ENCODE peak calls at places on chromosome 22, in seven cellular contexts. One of them, this sample, is unnamed.

GRCh38 chr22:46047841-46048595 is 71.1 kb upstream of the WNT7B start:
- DNase-seq in HCT116: no peak
- DNase-seq in transverse colon: peak; percentile 16
- DNase-seq in GM23338: no peak
- DNase-seq in lung: no peak
- DNase-seq in MM.1S: no peak
- DNase-seq in H1: no peak
- DNase-seq in this sample: no peak

GRCh38 chr22:26805131-26805530 is 147.7 kb downstream of the MIAT start:
- DNase-seq in HCT116: no peak
- DNase-seq in transverse colon: no peak
- DNase-seq in GM23338: no peak
- DNase-seq in H1: no peak
- DNase-seq in MM.1S: no peak
- DNase-seq in lung: no peak
- DNase-seq in this sample: no peak

GRCh38 chr22:35150163-35151107 is 84.5 kb downstream of the ISX start:
- DNase-seq in GM23338: peak; percentile 82
- DNase-seq in MM.1S: peak; percentile 44
- DNase-seq in transverse colon: peak; percentile 73
- DNase-seq in lung: peak; percentile 43
- DNase-seq in H1: peak; percentile 94
- DNase-seq in HCT116: peak; percentile 24
- DNase-seq in this sample: peak; percentile 77

GRCh38 chr22:50432131-50432870 is 42.5 kb downstream of the SBF1 start:
- DNase-seq in GM23338: no peak
- DNase-seq in lung: no peak
- DNase-seq in transverse colon: no peak
- DNase-seq in HCT116: no peak
- DNase-seq in MM.1S: no peak
- DNase-seq in H1: no peak
- DNase-seq in this sample: no peak

GRCh38 chr22:28594784-28595324 is 84.8 kb downstream of the TTC28 start:
- DNase-seq in transverse colon: no peak
- DNase-seq in HCT116: peak; percentile 35
- DNase-seq in H1: no peak
- DNase-seq in MM.1S: peak; percentile 66
- DNase-seq in lung: no peak
- DNase-seq in GM23338: peak; percentile 82
- DNase-seq in this sample: no peak

GRCh38 chr22:50584106-50585096 is 1.8 kb upstream of the CHKB start:
- DNase-seq in GM23338: peak; percentile 55
- DNase-seq in transverse colon: no peak
- DNase-seq in MM.1S: no peak
- DNase-seq in HCT116: no peak
- DNase-seq in lung: no peak
- DNase-seq in H1: no peak
- DNase-seq in this sample: no peak

GRCh38 chr22:28296452-28296851 is 377.4 kb upstream of the PITPNB start:
- DNase-seq in lung: no peak
- DNase-seq in MM.1S: no peak
- DNase-seq in GM23338: no peak
- DNase-seq in transverse colon: no peak
- DNase-seq in HCT116: no peak
- DNase-seq in H1: no peak
- DNase-seq in this sample: no peak

GRCh38 chr22:28600546-28601143 is 79.0 kb downstream of the TTC28 start:
- DNase-seq in lung: no peak
- DNase-seq in GM23338: peak; percentile 78
- DNase-seq in transverse colon: no peak
- DNase-seq in H1: no peak
- DNase-seq in MM.1S: peak; percentile 70
- DNase-seq in HCT116: peak; percentile 24
- DNase-seq in this sample: peak; percentile 27

GRCh38 chr22:50467773-50468440 is 6.9 kb downstream of the SBF1 start:
- DNase-seq in MM.1S: no peak
- DNase-seq in H1: no peak
- DNase-seq in lung: no peak
- DNase-seq in GM23338: no peak
- DNase-seq in transverse colon: no peak
- DNase-seq in HCT116: no peak
- DNase-seq in this sample: no peak

GRCh38 chr22:22156348-22156715 is 88.3 kb upstream of the VPREB1 start:
- DNase-seq in GM23338: no peak
- DNase-seq in H1: no peak
- DNase-seq in HCT116: no peak
- DNase-seq in MM.1S: no peak
- DNase-seq in transverse colon: no peak
- DNase-seq in lung: no peak
- DNase-seq in this sample: no peak

GRCh38 chr22:50118557-50119168 is 28.9 kb downstream of the MOV10L1 start:
- DNase-seq in HCT116: no peak
- DNase-seq in GM23338: no peak
- DNase-seq in MM.1S: no peak
- DNase-seq in transverse colon: peak; percentile 15
- DNase-seq in H1: no peak
- DNase-seq in lung: peak; percentile 38
- DNase-seq in this sample: no peak

GRCh38 chr22:27489265-27489675 is 312.3 kb downstream of the MN1 start:
- DNase-seq in GM23338: no peak
- DNase-seq in HCT116: no peak
- DNase-seq in transverse colon: peak; percentile 86
- DNase-seq in H1: no peak
- DNase-seq in MM.1S: no peak
- DNase-seq in lung: no peak
- DNase-seq in this sample: peak; percentile 86

GRCh38 chr22:28252539-28252938 is 333.5 kb upstream of the PITPNB start:
- DNase-seq in lung: no peak
- DNase-seq in H1: no peak
- DNase-seq in HCT116: no peak
- DNase-seq in MM.1S: no peak
- DNase-seq in GM23338: no peak
- DNase-seq in transverse colon: no peak
- DNase-seq in this sample: no peak

GRCh38 chr22:33350961-33351360 is 292.8 kb upstream of the SYN3 start:
- DNase-seq in transverse colon: no peak
- DNase-seq in H1: no peak
- DNase-seq in GM23338: no peak
- DNase-seq in MM.1S: no peak
- DNase-seq in lung: no peak
- DNase-seq in HCT116: no peak
- DNase-seq in this sample: no peak

GRCh38 chr22:29524440-29525191 is 28.9 kb downstream of the THOC5 start:
- DNase-seq in H1: peak; percentile 56
- DNase-seq in MM.1S: peak; percentile 7
- DNase-seq in HCT116: no peak
- DNase-seq in GM23338: peak; percentile 63
- DNase-seq in transverse colon: peak; percentile 22
- DNase-seq in lung: no peak
- DNase-seq in this sample: peak; percentile 26

GRCh38 chr22:26474687-26475086 is 8.9 kb downstream of the HPS4 start:
- DNase-seq in transverse colon: no peak
- DNase-seq in HCT116: no peak
- DNase-seq in H1: no peak
- DNase-seq in MM.1S: no peak
- DNase-seq in GM23338: no peak
- DNase-seq in lung: no peak
- DNase-seq in this sample: no peak

GRCh38 chr22:32043391-32043790 is 330 bp downstream of the SLC5A1 start:
- DNase-seq in H1: no peak
- DNase-seq in HCT116: no peak
- DNase-seq in GM23338: no peak
- DNase-seq in lung: no peak
- DNase-seq in transverse colon: no peak
- DNase-seq in MM.1S: no peak
- DNase-seq in this sample: peak; percentile 46

GRCh38 chr22:38462960-38463784 is 4.7 kb upstream of the KDELR3 start:
- DNase-seq in MM.1S: no peak
- DNase-seq in lung: no peak
- DNase-seq in H1: peak; percentile 83
- DNase-seq in GM23338: peak; percentile 87
- DNase-seq in transverse colon: no peak
- DNase-seq in HCT116: no peak
- DNase-seq in this sample: peak; percentile 35

GRCh38 chr22:38460367-38460952 is 5.5 kb upstream of the KCNJ4 start:
- DNase-seq in lung: no peak
- DNase-seq in GM23338: no peak
- DNase-seq in H1: no peak
- DNase-seq in HCT116: no peak
- DNase-seq in MM.1S: no peak
- DNase-seq in transverse colon: no peak
- DNase-seq in this sample: no peak

GRCh38 chr22:38464992-38465672 is 2.8 kb upstream of the KDELR3 start:
- DNase-seq in HCT116: no peak
- DNase-seq in transverse colon: no peak
- DNase-seq in H1: no peak
- DNase-seq in MM.1S: no peak
- DNase-seq in lung: no peak
- DNase-seq in GM23338: no peak
- DNase-seq in this sample: no peak

GRCh38 chr22:38461057-38461413 is 6.0 kb upstream of the KCNJ4 start:
- DNase-seq in H1: no peak
- DNase-seq in transverse colon: no peak
- DNase-seq in HCT116: no peak
- DNase-seq in lung: no peak
- DNase-seq in MM.1S: no peak
- DNase-seq in GM23338: no peak
- DNase-seq in this sample: no peak

DNA sequence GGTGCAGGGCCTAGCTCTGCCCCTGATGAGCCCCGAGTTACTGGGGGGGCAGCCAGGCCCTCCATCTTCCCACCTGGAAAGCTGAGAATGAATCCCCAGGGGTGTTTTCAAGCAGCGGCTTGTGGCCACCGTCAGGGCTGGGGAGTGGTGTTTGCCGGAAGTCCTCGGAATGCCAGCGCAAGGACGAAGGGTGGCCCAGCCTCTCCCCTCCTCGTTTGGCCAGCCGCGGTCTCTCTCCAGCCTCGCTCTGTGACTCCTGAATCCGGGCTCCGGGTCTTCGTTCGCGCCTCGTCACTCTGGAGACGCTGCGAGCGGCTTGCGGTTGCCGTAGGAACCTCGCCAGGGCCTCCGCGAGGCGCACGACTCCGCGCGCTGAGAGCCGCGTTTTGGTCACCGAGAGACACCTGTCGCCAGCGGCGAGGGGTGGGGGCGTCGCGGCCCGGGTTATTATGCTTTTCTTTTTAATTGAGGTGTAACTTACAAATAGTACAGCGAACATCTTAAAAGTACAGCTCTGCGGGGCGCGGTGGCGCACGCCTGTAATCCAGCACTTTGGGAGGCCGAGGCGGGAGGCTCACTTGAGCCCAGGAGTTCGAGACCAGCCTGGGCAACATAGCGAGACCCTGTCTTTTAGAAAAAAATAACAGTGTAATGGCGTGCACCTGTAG is 6.3 kb upstream of the KDELR3 start:
- DNase-seq in MM.1S: peak; percentile 85
- DNase-seq in transverse colon: peak; percentile 79
- DNase-seq in HCT116: peak; percentile 82
- DNase-seq in lung: peak; percentile 81
- DNase-seq in GM23338: peak; percentile 99
- DNase-seq in H1: peak; percentile 98
- DNase-seq in this sample: peak; percentile 82
- H3K27ac ChIP-seq in MM.1S: no peak overlapping the region
- H3K27ac ChIP-seq in transverse colon: no peak overlapping the region
- H3K27ac ChIP-seq in HCT116: no peak overlapping the region
- H3K27ac ChIP-seq in lung: no peak overlapping the region
- H3K27ac ChIP-seq in GM23338: no peak overlapping the region
- H3K27ac ChIP-seq in H1: no peak overlapping the region
- H3K27ac ChIP-seq in this sample: no peak overlapping the region

GRCh38 chr22:23218053-23218866 is 38.0 kb downstream of the BCR start:
- DNase-seq in MM.1S: no peak
- DNase-seq in HCT116: no peak
- DNase-seq in H1: no peak
- DNase-seq in transverse colon: no peak
- DNase-seq in lung: no peak
- DNase-seq in GM23338: no peak
- DNase-seq in this sample: no peak
- H3K4me3 ChIP-seq in MM.1S: no peak overlapping the region
- H3K4me3 ChIP-seq in HCT116: no peak overlapping the region
- H3K4me3 ChIP-seq in H1: no peak overlapping the region
- H3K4me3 ChIP-seq in transverse colon: no peak overlapping the region
- H3K4me3 ChIP-seq in lung: no peak overlapping the region
- H3K4me3 ChIP-seq in GM23338: no peak overlapping the region
- H3K4me3 ChIP-seq in this sample: no peak overlapping the region

DNA sequence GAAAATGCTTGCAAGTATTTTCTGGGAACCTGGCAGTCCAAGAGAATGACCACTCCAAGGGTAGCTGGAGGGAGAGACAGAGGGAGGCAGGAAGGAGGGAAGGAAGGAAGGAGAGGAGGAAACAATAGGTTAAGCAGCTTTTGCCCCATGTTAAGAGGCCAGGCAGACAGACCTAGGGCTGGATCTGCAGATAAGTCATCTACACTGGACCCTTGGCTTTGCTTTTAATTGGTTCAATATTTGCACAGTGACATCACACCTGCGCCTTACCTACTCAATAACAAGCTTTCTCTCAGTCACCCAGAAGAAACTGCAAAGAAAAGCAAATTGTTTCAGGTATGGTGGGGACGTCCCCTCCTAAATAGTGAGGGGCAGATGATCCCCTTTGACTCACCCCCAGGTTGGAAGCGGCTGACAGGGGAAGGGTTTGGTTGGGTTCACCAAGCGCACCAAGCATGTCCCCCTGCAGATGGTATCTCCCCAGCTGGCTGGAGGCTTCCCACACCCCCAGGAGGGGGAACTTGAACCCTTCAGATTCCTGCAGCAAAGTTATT is 24.3 kb downstream of the MYH9 start:
- DNase-seq in MM.1S: no peak
- DNase-seq in HCT116: no peak
- DNase-seq in H1: no peak
- DNase-seq in GM23338: no peak
- DNase-seq in lung: no peak
- DNase-seq in transverse colon: no peak
- DNase-seq in this sample: no peak
- H3K4me1 ChIP-seq in MM.1S: peaks cover 73% of the 10 kb centered on the region
- H3K4me1 ChIP-seq in HCT116: peaks cover 87% of the 10 kb centered on the region
- H3K4me1 ChIP-seq in H1: peaks cover 59% of the 10 kb centered on the region
- H3K4me1 ChIP-seq in GM23338: peaks cover 93% of the 10 kb centered on the region
- H3K4me1 ChIP-seq in lung: peaks cover 65% of the 10 kb centered on the region
- H3K4me1 ChIP-seq in transverse colon: peaks cover 91% of the 10 kb centered on the region
- H3K4me1 ChIP-seq in this sample: peaks cover 75% of the 10 kb centered on the region

DNA sequence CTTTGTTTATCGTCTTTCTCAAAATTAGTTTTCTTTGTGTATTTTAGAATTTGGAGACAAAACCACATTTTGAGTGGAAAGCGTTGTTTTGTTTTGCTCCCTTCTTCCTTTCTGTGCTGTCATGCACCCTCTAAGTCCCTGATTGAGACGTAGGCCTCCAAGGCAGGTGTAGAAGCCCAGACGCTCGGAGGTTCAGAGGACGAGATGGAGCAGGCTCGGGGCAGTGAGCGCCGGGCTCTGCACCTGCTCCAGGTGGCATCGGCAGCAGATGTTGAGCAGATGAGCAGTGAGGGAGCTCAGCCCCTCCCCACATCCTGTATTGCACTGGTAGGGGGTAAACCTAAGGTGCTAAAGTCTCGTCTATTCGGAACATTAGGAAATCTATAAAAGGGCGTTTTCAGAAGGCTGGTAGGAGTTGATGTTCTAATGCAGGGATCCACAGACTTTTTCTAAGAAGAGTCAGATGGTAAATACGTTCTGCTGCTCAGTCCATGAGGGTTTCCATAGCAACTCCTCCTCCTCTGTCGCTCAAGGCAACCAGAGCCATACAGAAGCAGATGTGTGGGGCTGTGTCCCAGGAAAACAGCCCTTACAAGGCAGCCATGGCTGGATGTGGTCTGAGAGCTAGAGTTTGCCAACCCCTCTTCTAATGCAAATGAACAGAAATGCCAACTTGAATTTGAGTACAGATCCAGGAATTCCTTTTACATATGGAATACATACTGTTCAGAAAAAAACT is 724.2 kb downstream of the BRD1 start:
- DNase-seq in GM23338: no peak
- DNase-seq in lung: no peak
- DNase-seq in H1: no peak
- DNase-seq in HCT116: no peak
- DNase-seq in MM.1S: no peak
- DNase-seq in transverse colon: no peak
- DNase-seq in this sample: no peak
- H3K27ac ChIP-seq in GM23338: no peak overlapping the region
- H3K27ac ChIP-seq in lung: no peak overlapping the region
- H3K27ac ChIP-seq in H1: no peak overlapping the region
- H3K27ac ChIP-seq in HCT116: no peak overlapping the region
- H3K27ac ChIP-seq in MM.1S: no peak overlapping the region
- H3K27ac ChIP-seq in transverse colon: no peak overlapping the region
- H3K27ac ChIP-seq in this sample: no peak overlapping the region